ENCODE peak calls at places on chromosomes 1 and 21, in eight cellular contexts. Q is body of pancreas, N is A549, T is heart left ventricle, U is IMR-90, X is sigmoid colon, K is left lung, J is cardiac muscle cell. A is an unnamed sample.

GRCh38 chr1:107254306-107254705 is 113.5 kb downstream of the NTNG1 start:
- DNase-seq in K (no peak), U (no peak), T (no peak), Q (no peak), J (no peak), X (no peak), N (no peak), A (no peak)

GRCh38 chr1:29122987-29123870 is 474 bp downstream of the TMEM200B start:
- DNase-seq in U (peak; percentile 16), T (no peak), Q (no peak), J (peak; percentile 48), K (peak; percentile 40), N (no peak), X (peak; percentile 77), A (peak; percentile 40)

GRCh38 chr21:41250519-41250918 is 66.1 kb upstream of the FAM3B start:
- DNase-seq in K (no peak), U (peak; percentile 30), T (no peak), J (peak; percentile 52), X (no peak), Q (peak; percentile 64), N (no peak), A (peak; percentile 37)

GRCh38 chr1:21966247-21967000 is 10.4 kb upstream of the CELA3B start:
- DNase-seq in K (no peak), N (peak; percentile 11), X (peak; percentile 36), J (peak; percentile 36), T (no peak), U (peak; percentile 77), Q (no peak), A (peak; percentile 25)

GRCh38 chr1:237181731-237182317 is 139.8 kb downstream of the RYR2 start:
- DNase-seq in X (no peak), Q (peak; percentile 16), K (no peak), J (peak; percentile 55), N (no peak), U (no peak), T (no peak), A (peak; percentile 55)

GRCh38 chr1:30879126-30879786 is 29.3 kb downstream of the SDC3 start:
- DNase-seq in N (no peak), J (no peak), X (no peak), Q (no peak), K (no peak), T (no peak), U (peak; percentile 35), A (no peak)

GRCh38 chr1:153152481-153152880 is 1.8 kb upstream of the SPRR2G start:
- DNase-seq in N (no peak), Q (no peak), U (no peak), J (no peak), K (no peak), X (no peak), T (no peak), A (no peak)

GRCh38 chr21:18334066-18334465 is 69.5 kb downstream of the TMPRSS15 start:
- DNase-seq in U (no peak), X (no peak), N (no peak), J (no peak), K (no peak), Q (no peak), T (no peak), A (no peak)

GRCh38 chr1:194076646-194077045 is 890.2 kb upstream of the B3GALT2 start:
- DNase-seq in T (no peak), N (no peak), X (no peak), J (peak; percentile 58), U (peak; percentile 66), K (no peak), Q (no peak), A (peak; percentile 23)

GRCh38 chr21:38773108-38774061 is 32.3 kb upstream of the ETS2 start:
- DNase-seq in Q (peak; percentile 25), K (no peak), U (peak; percentile 99), J (peak; percentile 91), T (no peak), N (peak; percentile 82), X (no peak), A (peak; percentile 92)

GRCh38 chr1:84632975-84633427 is 57.3 kb downstream of the SSX2IP start:
- DNase-seq in X (no peak), U (peak; percentile 83), T (no peak), J (peak; percentile 59), K (no peak), Q (no peak), N (peak; percentile 70), A (peak; percentile 67)

GRCh38 chr1:52795464-52795863 is 47.1 kb upstream of the ZYG11A start:
- DNase-seq in J (no peak), T (no peak), K (no peak), Q (no peak), U (no peak), N (no peak), X (no peak), A (no peak)

GRCh38 chr1:180898441-180899219 is 14.1 kb upstream of the KIAA1614 start:
- DNase-seq in X (no peak), U (peak; percentile 12), T (no peak), N (no peak), J (peak; percentile 55), Q (no peak), K (no peak), A (no peak)

GRCh38 chr1:207321045-207321789 is at the start of gene CD55:
- DNase-seq in N (peak; percentile 99), Q (peak; percentile 97), U (peak; percentile 86), J (peak; percentile 97), T (peak; percentile 96), K (peak; percentile 99), X (peak; percentile 98), A (peak; percentile 97)

GRCh38 chr1:81967957-81968356 is 167.2 kb downstream of the ADGRL2 start:
- DNase-seq in J (no peak), U (no peak), N (no peak), T (no peak), Q (no peak), X (no peak), K (no peak), A (no peak)

GRCh38 chr1:176998396-176998795 is 166.1 kb downstream of the ASTN1 start:
- DNase-seq in N (no peak), U (no peak), J (peak; percentile 18), T (no peak), Q (no peak), K (no peak), X (no peak), A (no peak)

GRCh38 chr1:71561729-71562128 is 480.9 kb upstream of the ZRANB2 start:
- DNase-seq in Q (no peak), U (peak; percentile 87), X (no peak), T (no peak), K (no peak), J (peak; percentile 73), N (no peak), A (peak; percentile 77)

GRCh38 chr1:207115269-207115668 is 11.2 kb downstream of the C4BPA start:
- DNase-seq in U (no peak), N (no peak), K (no peak), Q (no peak), X (no peak), J (peak; percentile 30), T (no peak), A (peak; percentile 18)

GRCh38 chr1:64933296-64934070 is 32.9 kb downstream of the JAK1 start:
- DNase-seq in Q (peak; percentile 49), T (no peak), X (peak; percentile 78), J (peak; percentile 94), U (peak; percentile 96), K (peak; percentile 47), N (peak; percentile 60), A (peak; percentile 97)

GRCh38 chr1:185338719-185339622 is 21.9 kb upstream of the IVNS1ABP start:
- DNase-seq in X (no peak), U (no peak), N (no peak), Q (peak; percentile 66), J (peak; percentile 73), K (peak; percentile 64), T (peak; percentile 58), A (peak; percentile 33)

GRCh38 chr1:65260851-65261473 is 48.4 kb upstream of the DNAJC6 start:
- DNase-seq in N (peak; percentile 59), J (no peak), Q (no peak), U (peak; percentile 67), T (no peak), X (no peak), K (no peak), A (no peak)

GRCh38 chr1:226678701-226679100 is 60.4 kb downstream of the ITPKB start:
- DNase-seq in Q (no peak), T (no peak), J (no peak), N (no peak), K (no peak), X (peak; percentile 65), U (no peak), A (no peak)

GRCh38 chr1:210438928-210439841 is 110.5 kb downstream of the HHAT start:
- DNase-seq in N (peak; percentile 82), T (no peak), J (peak; percentile 16), U (peak; percentile 98), K (no peak), Q (no peak), X (no peak), A (peak; percentile 13)

GRCh38 chr1:219506337-219506944 is 106.5 kb downstream of the ZC3H11B start:
- DNase-seq in N (no peak), K (no peak), T (no peak), J (no peak), Q (peak; percentile 5), U (no peak), X (no peak), A (no peak)

GRCh38 chr1:213389061-213389581 is 338.1 kb downstream of the RPS6KC1 start:
- DNase-seq in J (no peak), T (no peak), N (no peak), K (no peak), X (no peak), Q (no peak), U (no peak), A (no peak)

GRCh38 chr1:42925132-42925769 is 33.4 kb downstream of the SLC2A1 start:
- DNase-seq in J (no peak), X (no peak), Q (no peak), N (no peak), K (no peak), U (no peak), T (no peak), A (no peak)
- TF ChIP-seq CTCF in J (no peak), X (no peak), Q (no peak), N (no peak), K (no peak), U (no peak), T (no peak), A (no peak)

GRCh38 chr1:25023190-25023578 is 93.1 kb upstream of the RUNX3 start:
- DNase-seq in X (no peak), K (no peak), U (no peak), J (no peak), T (no peak), N (no peak), Q (no peak), A (no peak)
- H3K4me3 ChIP-seq in X (no peak overlapping the region), K (no peak overlapping the region), U (no peak overlapping the region), J (no peak overlapping the region), T (no peak overlapping the region), N (no peak overlapping the region), Q (no peak overlapping the region), A (no peak overlapping the region)

DNA sequence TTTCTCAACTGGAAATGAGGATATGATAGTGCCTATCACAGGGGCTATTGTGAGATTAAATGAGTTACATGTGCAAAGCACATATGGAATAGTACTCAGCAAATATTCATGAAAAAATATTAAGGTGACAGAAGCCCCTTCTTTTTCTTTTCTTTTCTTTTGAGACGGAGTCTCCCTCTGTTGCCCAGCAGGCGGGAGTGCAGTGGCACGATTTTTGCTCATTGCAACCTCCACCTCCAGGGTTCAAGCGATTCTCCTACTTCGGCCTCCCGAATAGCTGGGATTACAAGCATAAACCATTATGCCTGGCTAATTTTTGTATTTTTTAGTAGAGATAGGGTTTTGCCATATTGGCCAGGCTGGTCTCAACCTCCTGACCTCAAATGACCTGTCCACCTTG is 139.4 kb downstream of the HIVEP3 start:
- DNase-seq in N (no peak), Q (no peak), X (no peak), K (no peak), J (no peak), U (no peak), T (no peak), A (no peak)
- TF ChIP-seq CTCF in N (no peak), Q (no peak), X (no peak), K (no peak), J (peak; percentile 21), U (peak; percentile 27), T (no peak), A (peak; percentile 6)

GRCh38 chr21:45364464-45365185 is 40.3 kb upstream of the COL18A1 start:
- DNase-seq in K (no peak), J (peak; percentile 89), N (peak; percentile 54), T (peak; percentile 77), U (peak; percentile 89), Q (peak; percentile 56), X (peak; percentile 89), A (peak; percentile 84)
- H3K4me3 ChIP-seq in K (no peak overlapping the region), J (no peak overlapping the region), N (peak overlapping the region; percentile 28), T (peak overlapping the region; percentile 11), U (no peak overlapping the region), Q (no peak overlapping the region), X (peak overlapping the region; percentile 4), A (no peak overlapping the region)